ENCODE peak calls at places on chromosome 1, in seven cellular contexts. J, R, L, D, S, C and F are unnamed samples.

GRCh38 chr1:67646145-67647035 is 38.6 kb upstream of the GADD45A start:
- DNase-seq in J (peak), R (peak), L (no peak), D (peak), S (no peak), C (peak), F (no peak)

GRCh38 chr1:19596719-19597462 is 47.2 kb upstream of the NBL1 start:
- DNase-seq in J (peak), R (peak), L (peak), D (peak), S (peak), C (peak), F (peak)

GRCh38 chr1:60341274-60341673 is 267.7 kb upstream of the C1orf87 start:
- DNase-seq in J (no peak), R (no peak), L (no peak), D (no peak), S (no peak), C (no peak), F (no peak)

GRCh38 chr1:99869304-99869703 is 19.1 kb downstream of the AGL start:
- DNase-seq in J (peak), R (peak), L (peak), D (no peak), S (no peak), C (peak), F (no peak)

GRCh38 chr1:226674892-226675719 is 64.0 kb downstream of the ITPKB start:
- DNase-seq in J (no peak), R (peak), L (peak), D (no peak), S (no peak), C (no peak), F (peak)

GRCh38 chr1:161089251-161089924 is at the start of gene NECTIN4:
- DNase-seq in J (no peak), R (no peak), L (no peak), D (peak), S (peak), C (no peak), F (peak)

GRCh38 chr1:32353886-32354570 is 8.3 kb downstream of the FAM229A start:
- DNase-seq in J (peak), R (peak), L (no peak), D (no peak), S (no peak), C (no peak), F (no peak)

GRCh38 chr1:215482079-215482478 is 85.0 kb upstream of the KCTD3 start:
- DNase-seq in J (no peak), R (no peak), L (no peak), D (peak), S (no peak), C (no peak), F (no peak)

GRCh38 chr1:38026592-38027200 is 14.2 kb downstream of the UTP11 start:
- DNase-seq in J (peak), R (peak), L (no peak), D (peak), S (peak), C (no peak), F (no peak)

GRCh38 chr1:24185056-24185455 is 2.0 kb downstream of the IFNLR1 start:
- DNase-seq in J (no peak), R (no peak), L (no peak), D (no peak), S (no peak), C (no peak), F (no peak)

GRCh38 chr1:209207701-209208286 is 375.7 kb upstream of the CAMK1G start:
- DNase-seq in J (peak), R (peak), L (no peak), D (peak), S (peak), C (peak), F (no peak)

GRCh38 chr1:40886318-40887011 is 24.3 kb upstream of the CITED4 start:
- DNase-seq in J (no peak), R (no peak), L (no peak), D (no peak), S (no peak), C (no peak), F (no peak)

GRCh38 chr1:47986741-47987140 is 10.4 kb downstream of the TRABD2B start:
- DNase-seq in J (no peak), R (peak), L (no peak), D (no peak), S (no peak), C (no peak), F (no peak)

GRCh38 chr1:50593515-50593914 is 170.3 kb upstream of the DMRTA2 start:
- DNase-seq in J (no peak), R (no peak), L (no peak), D (no peak), S (no peak), C (no peak), F (no peak)

GRCh38 chr1:185694081-185694480 is 40.1 kb upstream of the HMCN1 start:
- DNase-seq in J (no peak), R (no peak), L (peak), D (no peak), S (no peak), C (no peak), F (peak)

GRCh38 chr1:234213576-234214128 is 159.6 kb upstream of the COA6 start:
- DNase-seq in J (no peak), R (no peak), L (peak), D (no peak), S (no peak), C (no peak), F (peak)

GRCh38 chr1:185869590-185869989 is 135.4 kb downstream of the HMCN1 start:
- DNase-seq in J (peak), R (no peak), L (no peak), D (no peak), S (no peak), C (no peak), F (no peak)

GRCh38 chr1:180842482-180842881 is 70.2 kb upstream of the KIAA1614 start:
- DNase-seq in J (no peak), R (no peak), L (no peak), D (no peak), S (no peak), C (no peak), F (no peak)

GRCh38 chr1:168348146-168348709 is 67.6 kb downstream of the TBX19 start:
- DNase-seq in J (no peak), R (no peak), L (peak), D (peak), S (no peak), C (no peak), F (no peak)

GRCh38 chr1:47738560-47739182 is 258.5 kb downstream of the TRABD2B start:
- DNase-seq in J (peak), R (peak), L (no peak), D (peak), S (no peak), C (peak), F (no peak)

GRCh38 chr1:111054656-111055055 is 85.2 kb downstream of the DRAM2 start:
- DNase-seq in J (no peak), R (no peak), L (no peak), D (no peak), S (no peak), C (no peak), F (no peak)

GRCh38 chr1:211643324-211644212 is 31.9 kb downstream of the NEK2 start:
- DNase-seq in J (peak), R (no peak), L (no peak), D (peak), S (peak), C (no peak), F (no peak)

GRCh38 chr1:53022179-53022578 is 39.8 kb upstream of the PODN start:
- DNase-seq in J (no peak), R (no peak), L (no peak), D (no peak), S (no peak), C (no peak), F (no peak)
- TF ChIP-seq CTCF in J (no peak), R (no peak), L (no peak), D (no peak), S (no peak), C (no peak), F (no peak)

DNA sequence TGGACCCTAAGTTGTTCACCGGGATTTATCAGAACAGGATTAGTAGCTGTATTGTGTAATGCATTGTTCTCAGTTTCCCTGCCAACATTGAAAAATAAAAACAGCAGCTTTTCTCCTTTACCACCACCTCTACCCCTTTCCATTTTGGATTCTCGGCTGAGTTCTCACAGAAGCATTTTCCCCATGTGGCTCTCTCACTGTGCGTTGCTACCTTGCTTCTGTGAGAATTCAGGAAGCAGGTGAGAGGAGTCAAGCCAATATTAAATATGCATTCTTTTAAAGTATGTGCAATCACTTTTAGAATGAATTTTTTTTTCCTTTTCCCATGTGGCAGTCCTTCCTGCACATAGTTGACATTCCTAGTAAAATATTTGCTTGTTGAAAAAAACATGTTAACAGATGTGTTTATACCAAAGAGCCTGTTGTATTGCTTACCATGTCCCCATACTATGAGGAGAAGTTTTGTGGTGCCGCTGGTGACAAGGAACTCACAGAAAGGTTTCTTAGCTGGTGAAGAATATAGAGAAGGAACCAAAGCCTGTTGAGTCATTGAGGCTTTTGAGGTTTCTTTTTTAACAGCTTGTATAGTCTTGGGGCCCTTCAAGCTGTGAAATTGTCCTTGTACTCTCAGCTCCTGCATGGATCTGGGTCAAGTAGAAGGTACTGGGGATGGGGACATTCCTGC is 3.9 kb upstream of the OLFML3 start:
- DNase-seq in J (peak), R (peak), L (peak), D (no peak), S (no peak), C (no peak), F (no peak)
- TF ChIP-seq CTCF in J (no peak), R (no peak), L (no peak), D (no peak), S (no peak), C (no peak), F (no peak)

GRCh38 chr1:227942021-227942715 is 5.6 kb downstream of the WNT9A start:
- DNase-seq in J (no peak), R (no peak), L (no peak), D (no peak), S (peak), C (no peak), F (peak)
- TF ChIP-seq CTCF in J (no peak), R (no peak), L (no peak), D (peak), S (no peak), C (no peak), F (no peak)

GRCh38 chr1:213051127-213051880 is at the start of gene RPS6KC1:
- DNase-seq in J (peak), R (peak), L (peak), D (peak), S (peak), C (peak), F (peak)
- TF ChIP-seq CTCF in J (peak), R (no peak), L (no peak), D (peak), S (no peak), C (peak), F (no peak)

GRCh38 chr1:33608825-33609400 is 136.5 kb downstream of the ZSCAN20 start:
- DNase-seq in J (no peak), R (no peak), L (no peak), D (no peak), S (no peak), C (no peak), F (no peak)

GRCh38 chr1:33610864-33611455 is 138.5 kb downstream of the ZSCAN20 start:
- DNase-seq in J (no peak), R (no peak), L (no peak), D (no peak), S (no peak), C (no peak), F (no peak)

GRCh38 chr1:33607444-33608005 is 135.1 kb downstream of the ZSCAN20 start:
- DNase-seq in J (no peak), R (no peak), L (no peak), D (no peak), S (no peak), C (no peak), F (no peak)

GRCh38 chr1:33610391-33610790 is 137.9 kb downstream of the ZSCAN20 start:
- DNase-seq in J (no peak), R (no peak), L (no peak), D (no peak), S (no peak), C (no peak), F (no peak)

DNA sequence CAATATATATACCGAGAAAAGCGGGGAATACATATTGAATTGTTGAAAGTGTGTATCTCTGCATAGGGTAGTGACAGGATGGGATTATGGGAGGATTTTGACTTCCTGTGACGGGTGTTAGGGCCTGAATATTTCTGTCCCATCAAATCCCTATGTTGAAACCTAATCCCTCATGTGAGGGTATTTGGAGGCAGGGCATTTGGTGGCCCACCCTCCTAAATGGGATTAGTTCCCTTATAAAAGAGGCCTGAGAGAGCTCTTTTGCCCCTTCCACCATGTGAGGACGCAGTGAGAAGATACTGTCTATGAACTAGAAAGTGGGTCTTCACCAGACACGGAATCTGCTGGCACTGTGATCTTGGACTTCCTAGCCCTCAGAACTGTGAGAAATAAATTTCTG is 137.3 kb downstream of the ZSCAN20 start:
- DNase-seq in J (no peak), R (no peak), L (no peak), D (no peak), S (no peak), C (no peak), F (no peak)
- TF ChIP-seq CTCF in J (no peak), R (no peak), L (no peak), D (no peak), S (no peak), C (no peak), F (no peak)

GRCh38 chr1:13930151-13930550 is 230.2 kb downstream of the PRDM2 start:
- DNase-seq in J (no peak), R (no peak), L (no peak), D (peak), S (no peak), C (no peak), F (no peak)
- TF ChIP-seq CTCF in J (no peak), R (no peak), L (no peak), D (peak), S (peak), C (no peak), F (peak)

GRCh38 chr1:206859082-206859491 is 6.3 kb upstream of the IL20 start:
- DNase-seq in J (no peak), R (peak), L (no peak), D (peak), S (no peak), C (no peak), F (peak)
- TF ChIP-seq CTCF in J (no peak), R (no peak), L (no peak), D (no peak), S (no peak), C (no peak), F (no peak)

GRCh38 chr1:193190096-193190744 is 3.8 kb upstream of the B3GALT2 start:
- DNase-seq in J (peak), R (peak), L (no peak), D (no peak), S (no peak), C (peak), F (no peak)
- TF ChIP-seq CTCF in J (peak), R (peak), L (no peak), D (peak), S (peak), C (peak), F (no peak)

GRCh38 chr1:97792655-97793054 is 128.2 kb downstream of the DPYD start:
- DNase-seq in J (no peak), R (no peak), L (no peak), D (no peak), S (no peak), C (no peak), F (no peak)
- TF ChIP-seq CTCF in J (no peak), R (no peak), L (no peak), D (no peak), S (no peak), C (no peak), F (no peak)

DNA sequence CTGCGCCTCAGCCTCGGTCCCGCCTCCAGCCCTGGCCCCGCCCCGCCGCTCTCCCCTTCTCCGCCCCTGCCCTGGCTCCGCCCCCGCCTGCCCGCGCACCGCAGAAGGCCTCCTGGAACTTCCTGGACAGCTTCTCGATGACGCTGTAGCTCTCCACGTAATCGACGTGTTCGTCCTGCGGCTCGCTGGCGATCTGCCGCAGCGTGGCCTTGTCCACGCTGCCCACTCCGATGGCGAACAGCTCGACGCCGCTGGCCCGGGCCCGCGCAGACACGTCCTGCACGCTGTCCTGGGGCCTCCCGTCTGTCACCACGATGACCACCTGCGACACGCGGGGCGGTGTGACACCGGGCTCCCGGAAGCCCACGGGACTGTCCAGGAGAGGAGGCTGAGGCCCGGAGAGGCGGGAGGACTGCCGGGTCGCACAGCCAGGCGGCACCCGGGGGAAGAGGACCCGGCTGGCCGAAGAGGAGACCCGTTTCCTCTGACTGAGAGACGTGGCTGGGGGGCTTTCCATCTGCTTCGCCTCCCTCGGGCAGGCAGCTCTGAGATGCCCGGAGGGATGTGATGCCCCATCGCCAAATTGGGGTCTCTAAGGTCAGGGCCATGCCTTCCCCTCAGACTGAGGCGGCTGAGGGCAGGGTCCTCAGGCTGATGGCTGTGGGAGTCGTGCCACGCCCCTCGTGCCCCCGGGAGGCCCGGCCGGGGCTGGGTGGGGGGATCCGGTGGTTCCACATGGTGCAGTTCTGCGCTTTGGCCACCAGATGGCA is 4.6 kb downstream of the MATN1 start:
- DNase-seq in J (peak), R (peak), L (peak), D (no peak), S (peak), C (peak), F (peak)
- TF ChIP-seq CTCF in J (peak), R (peak), L (peak), D (peak), S (peak), C (peak), F (peak)